ENCODE peak calls at places on chromosome 5, in eight cellular contexts. C is DMS153; N is COR-L47; V is fibroblast of mammary gland; Q is stimulated activated CD8-positive, alpha-beta memory T cell treated with anti-CD3 and anti-CD28 coated beads, Interleukin-15, amount 100 ng/mL, for 1 hour; D is RPMI7951; R is stimulated activated CD4-positive, alpha-beta T cell treated with anti-CD3 and anti-CD28 coated beads, Interleukin-15, amount 100 ng/mL, for 1 hour; T is HCT116. B is an unnamed sample.

GRCh38 chr5:317086-317811 is 4.3 kb upstream of the AHRR start:
- DNase-seq in C (peak), N (peak), V (peak), Q (no peak), D (peak), R (peak), T (peak), B (peak)

GRCh38 chr5:122723606-122724352 is 51.1 kb upstream of the SNX2 start:
- DNase-seq in C (no peak), N (no peak), V (peak), Q (no peak), D (peak), R (no peak), T (no peak), B (peak)

GRCh38 chr5:57902035-57902434 is 419.4 kb upstream of the ACTBL2 start:
- DNase-seq in C (no peak), N (no peak), V (peak), Q (no peak), D (peak), R (no peak), T (no peak), B (peak)

GRCh38 chr5:159905496-159905895 is 10.8 kb upstream of the ADRA1B start:
- DNase-seq in C (no peak), N (no peak), V (peak), Q (no peak), D (peak), R (no peak), T (peak), B (peak)

GRCh38 chr5:84249918-84250635 is 134.6 kb downstream of the EDIL3 start:
- DNase-seq in C (no peak), N (no peak), V (peak), Q (no peak), D (peak), R (no peak), T (no peak), B (peak)

GRCh38 chr5:76583163-76584047 is 39.8 kb downstream of the F2RL2 start:
- DNase-seq in C (no peak), N (no peak), V (peak), Q (no peak), D (no peak), R (no peak), T (peak), B (peak)

GRCh38 chr5:44565872-44566271 is 176.7 kb upstream of the FGF10 start:
- DNase-seq in C (no peak), N (no peak), V (peak), Q (no peak), D (no peak), R (no peak), T (no peak), B (peak)

GRCh38 chr5:14584848-14585247 is 3.3 kb downstream of the OTULINL start:
- DNase-seq in C (no peak), N (no peak), V (no peak), Q (no peak), D (no peak), R (no peak), T (no peak), B (no peak)

GRCh38 chr5:177565046-177565445 is 10.7 kb upstream of the FAM193B start:
- DNase-seq in C (no peak), N (no peak), V (peak), Q (no peak), D (no peak), R (no peak), T (no peak), B (no peak)

GRCh38 chr5:167950126-167950721 is 341.2 kb upstream of the WWC1 start:
- DNase-seq in C (no peak), N (no peak), V (peak), Q (no peak), D (peak), R (no peak), T (no peak), B (peak)

GRCh38 chr5:112878760-112879159 is 17.7 kb downstream of the SRP19 start:
- DNase-seq in C (no peak), N (no peak), V (no peak), Q (peak), D (peak), R (no peak), T (peak), B (peak)

GRCh38 chr5:127878174-127878750 is 175.1 kb downstream of the CCDC192 start:
- DNase-seq in C (peak), N (peak), V (peak), Q (no peak), D (peak), R (no peak), T (peak), B (peak)

GRCh38 chr5:94707359-94707758 is 88.9 kb downstream of the SLF1 start:
- DNase-seq in C (no peak), N (no peak), V (no peak), Q (no peak), D (no peak), R (no peak), T (no peak), B (no peak)

GRCh38 chr5:141646026-141646425 is 5.2 kb downstream of the FCHSD1 start:
- DNase-seq in C (no peak), N (no peak), V (no peak), Q (no peak), D (no peak), R (no peak), T (no peak), B (no peak)

GRCh38 chr5:6715758-6716633 is 2.8 kb downstream of the TENT4A start:
- DNase-seq in C (no peak), N (no peak), V (no peak), Q (no peak), D (no peak), R (no peak), T (no peak), B (no peak)

GRCh38 chr5:169161022-169161680 is 139.8 kb downstream of the SLIT3 start:
- DNase-seq in C (no peak), N (no peak), V (peak), Q (no peak), D (peak), R (no peak), T (no peak), B (peak)

GRCh38 chr5:1246711-1247431 is 21.7 kb downstream of the SLC6A18 start:
- DNase-seq in C (peak), N (peak), V (peak), Q (no peak), D (peak), R (no peak), T (no peak), B (peak)

GRCh38 chr5:4295663-4296339 is 700.2 kb downstream of the IRX1 start:
- DNase-seq in C (no peak), N (no peak), V (no peak), Q (no peak), D (no peak), R (no peak), T (no peak), B (no peak)

GRCh38 chr5:143434261-143435206 is 31.0 kb upstream of the NR3C1 start:
- DNase-seq in C (no peak), N (no peak), V (peak), Q (peak), D (peak), R (peak), T (no peak), B (no peak)

GRCh38 chr5:149135536-149136201 is 5.6 kb upstream of the ABLIM3 start:
- DNase-seq in C (no peak), N (no peak), V (peak), Q (no peak), D (peak), R (no peak), T (no peak), B (peak)

GRCh38 chr5:40957048-40957447 is 47.8 kb downstream of the C7 start:
- DNase-seq in C (no peak), N (no peak), V (no peak), Q (no peak), D (no peak), R (no peak), T (no peak), B (no peak)

GRCh38 chr5:78797945-78798731 is 149.6 kb upstream of the LHFPL2 start:
- DNase-seq in C (no peak), N (no peak), V (peak), Q (no peak), D (peak), R (no peak), T (no peak), B (peak)